ENCODE peak calls at places on chromosomes 7 and 10, in nine cellular contexts. One of them, this sample, is unnamed.

GRCh38 chr10:51783907-51784306 is 84.5 kb upstream of the CSTF2T start:
- DNase-seq in NCI-H1092 treated with DMSO at 0.1 percent for 48 hours: no peak
- DNase-seq in H9: no peak
- DNase-seq in amniotic epithelial cell: no peak
- DNase-seq in HTR-8/SVneo: no peak
- DNase-seq in kidney tubule cell: no peak
- DNase-seq in endodermal cell: no peak
- DNase-seq in cardiac fibroblast: no peak
- DNase-seq in AG08396: no peak
- DNase-seq in this sample: no peak

GRCh38 chr7:36440880-36441279 is 51.2 kb downstream of the ANLN start:
- DNase-seq in NCI-H1092 treated with DMSO at 0.1 percent for 48 hours: no peak
- DNase-seq in H9: no peak
- DNase-seq in amniotic epithelial cell: peak
- DNase-seq in HTR-8/SVneo: peak
- DNase-seq in kidney tubule cell: peak
- DNase-seq in endodermal cell: no peak
- DNase-seq in cardiac fibroblast: peak
- DNase-seq in AG08396: peak
- DNase-seq in this sample: no peak

GRCh38 chr10:78028438-78029293 is 649 bp downstream of the POLR3A start:
- DNase-seq in NCI-H1092 treated with DMSO at 0.1 percent for 48 hours: no peak
- DNase-seq in H9: no peak
- DNase-seq in amniotic epithelial cell: peak
- DNase-seq in HTR-8/SVneo: no peak
- DNase-seq in kidney tubule cell: peak
- DNase-seq in endodermal cell: no peak
- DNase-seq in cardiac fibroblast: peak
- DNase-seq in AG08396: peak
- DNase-seq in this sample: no peak

GRCh38 chr10:133264455-133264854 is 12.2 kb downstream of the ADAM8 start:
- DNase-seq in NCI-H1092 treated with DMSO at 0.1 percent for 48 hours: no peak
- DNase-seq in H9: no peak
- DNase-seq in amniotic epithelial cell: no peak
- DNase-seq in HTR-8/SVneo: no peak
- DNase-seq in kidney tubule cell: no peak
- DNase-seq in endodermal cell: no peak
- DNase-seq in cardiac fibroblast: no peak
- DNase-seq in AG08396: no peak
- DNase-seq in this sample: no peak

GRCh38 chr10:102485093-102485785 is 17.3 kb downstream of the ACTR1A start:
- DNase-seq in NCI-H1092 treated with DMSO at 0.1 percent for 48 hours: no peak
- DNase-seq in H9: no peak
- DNase-seq in amniotic epithelial cell: no peak
- DNase-seq in HTR-8/SVneo: no peak
- DNase-seq in kidney tubule cell: no peak
- DNase-seq in endodermal cell: no peak
- DNase-seq in cardiac fibroblast: no peak
- DNase-seq in AG08396: no peak
- DNase-seq in this sample: no peak

GRCh38 chr10:113656896-113657295 is 6.9 kb downstream of the NRAP start:
- DNase-seq in NCI-H1092 treated with DMSO at 0.1 percent for 48 hours: no peak
- DNase-seq in H9: no peak
- DNase-seq in amniotic epithelial cell: no peak
- DNase-seq in HTR-8/SVneo: no peak
- DNase-seq in kidney tubule cell: no peak
- DNase-seq in endodermal cell: no peak
- DNase-seq in cardiac fibroblast: no peak
- DNase-seq in AG08396: no peak
- DNase-seq in this sample: no peak

GRCh38 chr7:71106226-71106625 is 25.7 kb upstream of the GALNT17 start:
- DNase-seq in NCI-H1092 treated with DMSO at 0.1 percent for 48 hours: no peak
- DNase-seq in H9: no peak
- DNase-seq in amniotic epithelial cell: no peak
- DNase-seq in HTR-8/SVneo: no peak
- DNase-seq in kidney tubule cell: no peak
- DNase-seq in endodermal cell: no peak
- DNase-seq in cardiac fibroblast: no peak
- DNase-seq in AG08396: no peak
- DNase-seq in this sample: no peak

GRCh38 chr7:99355098-99355497 is 19.4 kb upstream of the ARPC1B start:
- DNase-seq in NCI-H1092 treated with DMSO at 0.1 percent for 48 hours: no peak
- DNase-seq in H9: no peak
- DNase-seq in amniotic epithelial cell: no peak
- DNase-seq in HTR-8/SVneo: no peak
- DNase-seq in kidney tubule cell: no peak
- DNase-seq in endodermal cell: no peak
- DNase-seq in cardiac fibroblast: no peak
- DNase-seq in AG08396: no peak
- DNase-seq in this sample: no peak

GRCh38 chr7:27073066-27073465 is 22.7 kb downstream of the HOXA1 start:
- DNase-seq in NCI-H1092 treated with DMSO at 0.1 percent for 48 hours: peak
- DNase-seq in H9: no peak
- DNase-seq in amniotic epithelial cell: no peak
- DNase-seq in HTR-8/SVneo: no peak
- DNase-seq in kidney tubule cell: no peak
- DNase-seq in endodermal cell: no peak
- DNase-seq in cardiac fibroblast: no peak
- DNase-seq in AG08396: no peak
- DNase-seq in this sample: no peak

GRCh38 chr10:58464956-58465355 is 47.7 kb upstream of the BICC1 start:
- DNase-seq in NCI-H1092 treated with DMSO at 0.1 percent for 48 hours: no peak
- DNase-seq in H9: peak
- DNase-seq in amniotic epithelial cell: no peak
- DNase-seq in HTR-8/SVneo: no peak
- DNase-seq in kidney tubule cell: no peak
- DNase-seq in endodermal cell: peak
- DNase-seq in cardiac fibroblast: no peak
- DNase-seq in AG08396: no peak
- DNase-seq in this sample: no peak

GRCh38 chr7:40008218-40008815 is 58.3 kb downstream of the CDK13 start:
- DNase-seq in NCI-H1092 treated with DMSO at 0.1 percent for 48 hours: no peak
- DNase-seq in H9: no peak
- DNase-seq in amniotic epithelial cell: peak
- DNase-seq in HTR-8/SVneo: no peak
- DNase-seq in kidney tubule cell: peak
- DNase-seq in endodermal cell: no peak
- DNase-seq in cardiac fibroblast: peak
- DNase-seq in AG08396: peak
- DNase-seq in this sample: no peak

GRCh38 chr7:28136420-28136819 is 44.2 kb downstream of the JAZF1 start:
- DNase-seq in NCI-H1092 treated with DMSO at 0.1 percent for 48 hours: no peak
- DNase-seq in H9: no peak
- DNase-seq in amniotic epithelial cell: no peak
- DNase-seq in HTR-8/SVneo: no peak
- DNase-seq in kidney tubule cell: no peak
- DNase-seq in endodermal cell: no peak
- DNase-seq in cardiac fibroblast: no peak
- DNase-seq in AG08396: no peak
- DNase-seq in this sample: no peak

GRCh38 chr7:43647314-43647691 is 64.4 kb downstream of the STK17A start:
- DNase-seq in NCI-H1092 treated with DMSO at 0.1 percent for 48 hours: peak
- DNase-seq in H9: peak
- DNase-seq in amniotic epithelial cell: peak
- DNase-seq in HTR-8/SVneo: peak
- DNase-seq in kidney tubule cell: no peak
- DNase-seq in endodermal cell: peak
- DNase-seq in cardiac fibroblast: peak
- DNase-seq in AG08396: no peak
- DNase-seq in this sample: peak

GRCh38 chr10:102988404-102989314 is 70.6 kb downstream of the CNNM2 start:
- DNase-seq in NCI-H1092 treated with DMSO at 0.1 percent for 48 hours: no peak
- DNase-seq in H9: no peak
- DNase-seq in amniotic epithelial cell: peak
- DNase-seq in HTR-8/SVneo: peak
- DNase-seq in kidney tubule cell: no peak
- DNase-seq in endodermal cell: no peak
- DNase-seq in cardiac fibroblast: peak
- DNase-seq in AG08396: peak
- DNase-seq in this sample: no peak

GRCh38 chr10:94287331-94287730 is 75.4 kb downstream of the NOC3L start:
- DNase-seq in NCI-H1092 treated with DMSO at 0.1 percent for 48 hours: no peak
- DNase-seq in H9: no peak
- DNase-seq in amniotic epithelial cell: no peak
- DNase-seq in HTR-8/SVneo: no peak
- DNase-seq in kidney tubule cell: no peak
- DNase-seq in endodermal cell: no peak
- DNase-seq in cardiac fibroblast: peak
- DNase-seq in AG08396: no peak
- DNase-seq in this sample: no peak

GRCh38 chr7:24965831-24966708 is 13.9 kb downstream of the OSBPL3 start:
- DNase-seq in NCI-H1092 treated with DMSO at 0.1 percent for 48 hours: no peak
- DNase-seq in H9: peak
- DNase-seq in amniotic epithelial cell: no peak
- DNase-seq in HTR-8/SVneo: no peak
- DNase-seq in kidney tubule cell: peak
- DNase-seq in endodermal cell: peak
- DNase-seq in cardiac fibroblast: no peak
- DNase-seq in AG08396: no peak
- DNase-seq in this sample: peak

GRCh38 chr7:8121243-8121642 is 140.7 kb downstream of the ICA1 start:
- DNase-seq in NCI-H1092 treated with DMSO at 0.1 percent for 48 hours: no peak
- DNase-seq in H9: no peak
- DNase-seq in amniotic epithelial cell: no peak
- DNase-seq in HTR-8/SVneo: no peak
- DNase-seq in kidney tubule cell: no peak
- DNase-seq in endodermal cell: no peak
- DNase-seq in cardiac fibroblast: no peak
- DNase-seq in AG08396: no peak
- DNase-seq in this sample: no peak

GRCh38 chr10:73922007-73922863 is 11.3 kb downstream of the PLAU start:
- DNase-seq in NCI-H1092 treated with DMSO at 0.1 percent for 48 hours: no peak
- DNase-seq in H9: no peak
- DNase-seq in amniotic epithelial cell: peak
- DNase-seq in HTR-8/SVneo: no peak
- DNase-seq in kidney tubule cell: no peak
- DNase-seq in endodermal cell: no peak
- DNase-seq in cardiac fibroblast: no peak
- DNase-seq in AG08396: no peak
- DNase-seq in this sample: no peak

GRCh38 chr10:36624551-36625100 is 500.8 kb upstream of the ANKRD30A start:
- DNase-seq in NCI-H1092 treated with DMSO at 0.1 percent for 48 hours: no peak
- DNase-seq in H9: no peak
- DNase-seq in amniotic epithelial cell: no peak
- DNase-seq in HTR-8/SVneo: no peak
- DNase-seq in kidney tubule cell: peak
- DNase-seq in endodermal cell: no peak
- DNase-seq in cardiac fibroblast: no peak
- DNase-seq in AG08396: no peak
- DNase-seq in this sample: no peak

GRCh38 chr7:1998146-1998545 is 234.6 kb downstream of the MAD1L1 start:
- DNase-seq in NCI-H1092 treated with DMSO at 0.1 percent for 48 hours: no peak
- DNase-seq in H9: no peak
- DNase-seq in amniotic epithelial cell: no peak
- DNase-seq in HTR-8/SVneo: no peak
- DNase-seq in kidney tubule cell: no peak
- DNase-seq in endodermal cell: no peak
- DNase-seq in cardiac fibroblast: no peak
- DNase-seq in AG08396: no peak
- DNase-seq in this sample: no peak

GRCh38 chr10:49634053-49634660 is 20.3 kb downstream of the CHAT start:
- DNase-seq in NCI-H1092 treated with DMSO at 0.1 percent for 48 hours: no peak
- DNase-seq in H9: no peak
- DNase-seq in amniotic epithelial cell: no peak
- DNase-seq in HTR-8/SVneo: no peak
- DNase-seq in kidney tubule cell: no peak
- DNase-seq in endodermal cell: peak
- DNase-seq in cardiac fibroblast: no peak
- DNase-seq in AG08396: no peak
- DNase-seq in this sample: no peak

GRCh38 chr10:21888959-21889358 is 114.6 kb downstream of the DNAJC1 start:
- DNase-seq in NCI-H1092 treated with DMSO at 0.1 percent for 48 hours: no peak
- DNase-seq in H9: no peak
- DNase-seq in amniotic epithelial cell: no peak
- DNase-seq in HTR-8/SVneo: no peak
- DNase-seq in kidney tubule cell: no peak
- DNase-seq in endodermal cell: no peak
- DNase-seq in cardiac fibroblast: peak
- DNase-seq in AG08396: no peak
- DNase-seq in this sample: no peak

This sample was measured in ELF-1.